ENCODE peak calls at places on chromosomes 4 and X, in ten cellular contexts. L is aorta; J is pancreas; Y is neural crest cell; V is AG09309; B is IMR-90; X is small intestine; K is mucosa of descending colon; C is NCI-H226; F is activated naive CD4-positive, alpha-beta T cell treated with anti-CD3 and anti-CD28 coated beads, Interleukin-2, amount 10 ng/mL, durations not matched to agents 7 days and 5 days. D is an unnamed sample.
A peak's percentile ranks its signal among the peaks of the same experiment; 100 is the strongest.

GRCh38 chr4:168384437-168385141 is 66.0 kb upstream of the DDX60 start:
- DNase-seq in V (no peak), C (peak; percentile 18), F (no peak), L (no peak), Y (no peak), B (peak; percentile 28), J (no peak), K (peak; percentile 43), X (peak; percentile 94), D (no peak)

GRCh38 chr4:118680808-118681207 is 4.4 kb upstream of the METTL14 start:
- DNase-seq in F (no peak), B (no peak), V (no peak), J (no peak), K (no peak), C (no peak), Y (no peak), X (no peak), L (no peak), D (no peak)

GRCh38 chr4:167031534-167032156 is 202.6 kb downstream of the SPOCK3 start:
- DNase-seq in J (no peak), K (no peak), C (no peak), B (peak; percentile 5), V (no peak), F (no peak), Y (no peak), L (no peak), X (no peak), D (peak; percentile 23)

GRCh38 chrX:101362757-101363156 is 14.2 kb upstream of the TIMM8A start:
- DNase-seq in V (no peak), Y (no peak), K (no peak), L (no peak), F (no peak), J (no peak), B (no peak), X (no peak), C (no peak), D (no peak)

GRCh38 chrX:11040976-11041375 is 70.2 kb upstream of the HCCS start:
- DNase-seq in K (no peak), V (no peak), F (no peak), J (no peak), X (no peak), C (no peak), L (no peak), B (peak; percentile 7), Y (no peak), D (no peak)

GRCh38 chr4:3030551-3031356 is 43.6 kb downstream of the HTT-AS start:
- DNase-seq in Y (no peak), K (no peak), B (no peak), C (no peak), V (no peak), J (no peak), L (no peak), F (no peak), X (no peak), D (no peak)

GRCh38 chr4:8707045-8707781 is 114.6 kb downstream of the CPZ start:
- DNase-seq in B (no peak), J (no peak), C (no peak), F (peak; percentile 7), X (no peak), Y (no peak), L (peak; percentile 47), V (no peak), K (no peak), D (no peak)

GRCh38 chr4:70714061-70714468 is 7.7 kb upstream of the RUFY3 start:
- DNase-seq in B (peak; percentile 25), K (no peak), C (no peak), V (no peak), L (no peak), F (no peak), X (peak; percentile 81), J (no peak), Y (no peak), D (no peak)

GRCh38 chrX:38215141-38215540 is 5.5 kb downstream of the SRPX start:
- DNase-seq in L (no peak), J (no peak), Y (no peak), C (no peak), X (no peak), B (peak; percentile 75), K (no peak), V (peak; percentile 78), F (no peak), D (peak; percentile 25)

GRCh38 chr4:90127223-90127705 is at the start of gene CCSER1:
- DNase-seq in V (no peak), J (peak; percentile 81), B (peak; percentile 1), Y (peak; percentile 52), L (peak; percentile 88), X (peak; percentile 84), F (peak; percentile 50), C (peak; percentile 75), K (peak; percentile 80), D (peak; percentile 81)

GRCh38 chr4:77332696-77333270 is 175.8 kb downstream of the CCNG2 start:
- DNase-seq in J (no peak), V (no peak), C (no peak), B (no peak), K (no peak), L (no peak), Y (no peak), F (no peak), X (no peak), D (no peak)

GRCh38 chr4:57370691-57371090 is 260.5 kb upstream of the IGFBP7 start:
- DNase-seq in X (no peak), B (no peak), K (no peak), C (peak; percentile 50), Y (no peak), J (no peak), L (no peak), V (no peak), F (no peak), D (no peak)

GRCh38 chr4:8547912-8548730 is 32.1 kb upstream of the GPR78 start:
- DNase-seq in F (no peak), V (no peak), K (no peak), C (peak; percentile 54), X (no peak), Y (no peak), J (no peak), B (no peak), L (peak; percentile 57), D (no peak)

GRCh38 chr4:112296949-112297483 is at the start of gene ALPK1:
- DNase-seq in L (no peak), K (peak; percentile 53), C (peak; percentile 73), Y (no peak), X (peak; percentile 88), V (peak; percentile 81), B (peak; percentile 94), J (peak; percentile 28), F (no peak), D (peak; percentile 68)

GRCh38 chr4:133865606-133866327 is 335.8 kb downstream of the PABPC4L start:
- DNase-seq in F (no peak), B (peak; percentile 99), X (no peak), Y (no peak), L (no peak), K (no peak), V (no peak), J (no peak), C (peak; percentile 96), D (peak; percentile 95)

GRCh38 chr4:158172558-158173258 is at the start of gene GASK1B:
- DNase-seq in K (peak; percentile 78), V (no peak), X (peak; percentile 78), F (no peak), C (peak; percentile 25), Y (no peak), L (no peak), J (peak; percentile 18), B (peak; percentile 64), D (peak; percentile 79)

GRCh38 chr4:122710434-122711308 is 21.8 kb upstream of the BBS12 start:
- DNase-seq in Y (no peak), J (no peak), X (no peak), F (no peak), K (no peak), V (no peak), C (peak; percentile 29), L (no peak), B (peak; percentile 44), D (no peak)

GRCh38 chr4:35725131-35725530 is 519.2 kb downstream of the ARAP2 start:
- DNase-seq in F (no peak), Y (no peak), C (peak; percentile 5), J (no peak), V (no peak), L (no peak), B (no peak), K (no peak), X (no peak), D (no peak)

GRCh38 chrX:70026851-70027200 is 22.9 kb downstream of the AWAT2 start:
- DNase-seq in K (no peak), X (no peak), V (no peak), J (no peak), L (no peak), B (no peak), F (no peak), C (peak; percentile 4), Y (no peak), D (no peak)

GRCh38 chrX:155027509-155028066 is 944 bp downstream of the FUNDC2 start:
- DNase-seq in X (peak; percentile 37), Y (no peak), J (no peak), V (peak; percentile 61), B (peak; percentile 70), F (no peak), C (peak; percentile 33), K (peak; percentile 33), L (no peak), D (peak; percentile 63)

GRCh38 chrX:56728752-56729151 is 291 bp upstream of the NBDY start:
- DNase-seq in V (no peak), K (peak; percentile 29), J (no peak), F (peak; percentile 51), C (peak; percentile 9), L (no peak), Y (peak; percentile 1), X (no peak), B (peak; percentile 5), D (peak; percentile 38)

GRCh38 chr4:183563874-183564273 is 59.0 kb downstream of the ING2 start:
- DNase-seq in V (peak; percentile 18), C (peak; percentile 66), B (peak; percentile 28), J (no peak), K (no peak), Y (no peak), F (no peak), X (peak; percentile 23), L (no peak), D (peak; percentile 65)

GRCh38 chr4:185204238-185204910 is 574 bp upstream of the CFAP97 start:
- DNase-seq in F (no peak), X (peak; percentile 26), V (no peak), J (no peak), C (no peak), B (peak; percentile 21), Y (no peak), L (no peak), K (no peak), D (peak; percentile 33)

GRCh38 chr4:150315691-150316090 is 237.4 kb downstream of the DCLK2 start:
- DNase-seq in K (no peak), C (no peak), V (no peak), J (no peak), F (no peak), Y (no peak), X (no peak), B (no peak), L (no peak), D (no peak)

GRCh38 chr4:98092833-98093439 is 50.3 kb downstream of the STPG2 start:
- DNase-seq in C (peak; percentile 6), B (peak; percentile 2), K (peak; percentile 11), L (no peak), F (peak; percentile 19), J (no peak), Y (no peak), X (peak; percentile 24), V (no peak), D (peak; percentile 36)

GRCh38 chr4:143407475-143407874 is 70.8 kb downstream of the GAB1 start:
- DNase-seq in L (no peak), J (no peak), B (no peak), C (no peak), X (no peak), F (no peak), K (no peak), Y (no peak), V (no peak), D (no peak)

GRCh38 chr4:176534566-176534965 is 214.8 kb downstream of the SPCS3 start:
- DNase-seq in F (no peak), Y (no peak), B (peak; percentile 95), J (no peak), V (peak; percentile 48), C (no peak), L (no peak), X (no peak), K (no peak), D (peak; percentile 83)

GRCh38 chr4:153153339-153153851 is 50.8 kb upstream of the TRIM2 start:
- DNase-seq in F (peak; percentile 87), L (peak; percentile 87), J (peak; percentile 18), B (peak; percentile 7), Y (peak; percentile 62), X (peak; percentile 68), C (no peak), V (no peak), K (peak; percentile 71), D (peak; percentile 77)